ENCODE peak calls at places on chromosomes 2 and 18, in eight cellular contexts. Y is suprapubic skin, R is K562, G is transverse colon, Z is HepG2, U is HCT116, B is stomach, N is sigmoid colon. F is an unnamed sample. For H3K36me3, the result is how much of the 10 kb centered on the place peaks cover.

GRCh38 chr2:104118889-104119288 is 735.0 kb upstream of the POU3F3 start:
- DNase-seq in Y (no peak), R (no peak), G (no peak), Z (no peak), U (no peak), B (no peak), N (no peak), F (no peak)

GRCh38 chr2:2840681-2841300 is 509.7 kb upstream of the MYT1L start:
- DNase-seq in Y (no peak), R (no peak), G (no peak), Z (no peak), U (no peak), B (peak), N (no peak), F (peak)

GRCh38 chr2:30457316-30457715 is 10.3 kb downstream of the LCLAT1 start:
- DNase-seq in Y (no peak), R (no peak), G (no peak), Z (no peak), U (no peak), B (no peak), N (no peak), F (no peak)

GRCh38 chr2:10048501-10049171 is 5.3 kb downstream of the KLF11 start:
- DNase-seq in Y (no peak), R (no peak), G (no peak), Z (no peak), U (peak), B (no peak), N (no peak), F (peak)

GRCh38 chr2:157106950-157107349 is 150.6 kb upstream of the GALNT5 start:
- DNase-seq in Y (no peak), R (no peak), G (no peak), Z (no peak), U (no peak), B (no peak), N (no peak), F (no peak)

GRCh38 chr18:50268022-50268747 is 1.9 kb upstream of the CFAP53 start:
- DNase-seq in Y (no peak), R (peak), G (peak), Z (no peak), U (no peak), B (peak), N (peak), F (peak)

GRCh38 chr2:178238144-178238521 is 43.8 kb downstream of the OSBPL6 start:
- DNase-seq in Y (no peak), R (no peak), G (no peak), Z (no peak), U (no peak), B (no peak), N (no peak), F (no peak)

GRCh38 chr2:241734467-241735208 is at the start of gene D2HGDH:
- DNase-seq in Y (peak), R (peak), G (peak), Z (peak), U (peak), B (peak), N (peak), F (peak)

GRCh38 chr2:23404426-23404825 is 19.4 kb downstream of the KLHL29 start:
- DNase-seq in Y (no peak), R (no peak), G (peak), Z (peak), U (no peak), B (no peak), N (peak), F (peak)

DNA sequence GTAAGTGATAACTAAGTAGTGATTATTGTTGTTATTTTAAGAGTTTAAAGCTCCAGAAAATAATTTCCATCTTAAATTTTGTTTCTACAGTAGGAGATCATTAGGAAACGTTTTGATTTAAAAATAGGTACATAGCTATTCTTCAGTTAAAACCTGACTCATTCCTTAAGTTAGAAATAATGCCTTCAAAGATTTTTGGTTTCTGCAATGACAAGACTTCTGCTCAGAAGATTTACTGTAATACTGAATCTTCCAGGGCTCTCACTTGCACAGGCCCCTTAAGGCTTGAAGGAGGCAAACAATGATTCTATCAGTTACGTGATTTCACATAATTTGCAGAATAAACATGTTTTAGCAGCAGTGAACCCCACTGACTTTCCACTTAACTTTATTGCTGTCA is 333.7 kb downstream of the RAD51AP2 start:
- DNase-seq in Y (no peak), R (no peak), G (no peak), Z (no peak), U (no peak), B (no peak), N (no peak), F (no peak)
- TF ChIP-seq POLR2A in Y (no peak), R (no peak), G (no peak), Z (no peak), U (no peak), B (no peak), N (no peak), F (no peak)

DNA sequence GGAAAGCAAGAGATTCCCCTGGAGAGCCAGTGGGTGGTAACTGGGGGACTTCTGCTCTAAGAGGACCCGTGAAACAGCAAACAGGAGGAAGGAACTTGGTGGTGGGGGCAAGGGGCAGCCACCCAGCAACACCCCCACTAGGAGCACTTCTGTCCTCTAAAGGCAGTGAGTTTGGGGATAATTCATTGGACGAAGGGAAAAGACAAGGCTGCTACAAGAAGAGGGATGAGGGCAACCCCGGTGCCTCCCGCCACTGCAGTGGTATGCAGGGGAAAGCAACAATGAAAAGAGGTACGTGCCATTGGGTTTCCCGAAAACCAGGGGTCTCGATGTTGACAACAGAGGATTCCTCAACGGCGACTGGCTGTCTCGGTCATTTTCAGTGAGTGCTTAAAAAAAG is 9.1 kb downstream of the RPL31 start:
- DNase-seq in Y (no peak), R (no peak), G (no peak), Z (no peak), U (no peak), B (no peak), N (peak), F (no peak)
- H3K36me3 ChIP-seq in Y (half or more), R (half or more), G (under half), Z (half or more), U (under half), B (half or more), N (half or more), F (half or more)

DNA sequence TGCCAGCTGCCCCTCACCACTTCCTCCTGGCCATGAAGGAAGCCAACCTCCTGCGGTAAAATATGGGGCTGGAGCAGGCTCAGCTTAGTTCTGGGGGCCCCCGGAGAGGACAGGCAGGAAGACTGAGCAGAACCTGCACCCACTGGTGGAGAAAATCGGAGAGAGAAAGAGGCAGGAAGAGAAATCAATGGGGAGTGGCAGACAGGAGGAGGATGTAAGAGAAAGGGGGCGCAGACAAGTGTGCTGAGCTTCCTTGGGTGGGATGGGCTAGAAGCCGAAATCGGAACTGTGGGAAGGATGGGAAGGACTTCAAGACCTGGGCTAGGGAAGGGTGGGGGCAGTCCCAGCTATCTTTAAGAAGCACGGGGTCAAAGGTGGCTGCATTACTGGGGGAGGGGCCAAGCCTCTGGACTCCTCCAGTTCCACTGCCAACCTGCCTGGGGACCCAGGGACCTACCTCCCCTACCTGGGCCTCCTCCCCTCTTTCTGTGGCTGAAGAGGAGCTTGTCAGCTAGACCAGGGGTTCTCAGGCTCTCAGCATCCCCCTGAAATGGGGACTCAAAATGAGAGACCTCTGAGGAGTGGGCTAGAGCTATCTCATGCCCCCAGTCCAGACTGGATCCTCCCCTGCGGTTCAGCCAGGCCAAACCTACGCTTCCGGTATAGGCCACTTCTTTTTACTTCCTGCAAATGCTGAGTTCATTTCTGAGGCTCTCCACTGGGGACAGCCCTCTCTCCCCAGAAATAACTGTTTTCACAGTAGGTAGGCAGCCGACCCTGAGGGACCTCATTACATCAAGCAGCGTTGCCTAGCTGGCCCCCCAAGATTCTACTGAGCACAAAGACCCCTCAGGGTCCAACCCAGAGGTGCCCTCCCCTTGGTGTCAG is 33.6 kb upstream of the B3GNT7 start:
- DNase-seq in Y (no peak), R (peak), G (peak), Z (no peak), U (no peak), B (no peak), N (peak), F (no peak)
- TF ChIP-seq POLR2AphosphoS5 in Y (no peak), R (no peak), G (no peak), Z (no peak), U (no peak), B (no peak), N (no peak), F (peak)

GRCh38 chr2:235551965-235552364 is 58.1 kb downstream of the AGAP1 start:
- DNase-seq in Y (no peak), R (peak), G (peak), Z (peak), U (peak), B (peak), N (no peak), F (peak)
- TF ChIP-seq POLR2A in Y (no peak), R (no peak), G (no peak), Z (no peak), U (no peak), B (no peak), N (no peak), F (no peak)

GRCh38 chr2:118088051-118089014 is at the start of gene INSIG2:
- DNase-seq in Y (peak), R (peak), G (peak), Z (peak), U (peak), B (peak), N (peak), F (peak)

GRCh38 chr2:118089015-118089800 is 937 bp downstream of the INSIG2 start:
- DNase-seq in Y (no peak), R (peak), G (peak), Z (peak), U (no peak), B (peak), N (no peak), F (no peak)

GRCh38 chr2:118090387-118091139 is 2.3 kb downstream of the INSIG2 start:
- DNase-seq in Y (no peak), R (no peak), G (no peak), Z (peak), U (no peak), B (no peak), N (no peak), F (no peak)

GRCh38 chr2:118094503-118094902 is 6.2 kb downstream of the INSIG2 start:
- DNase-seq in Y (no peak), R (no peak), G (no peak), Z (no peak), U (no peak), B (no peak), N (no peak), F (no peak)

DNA sequence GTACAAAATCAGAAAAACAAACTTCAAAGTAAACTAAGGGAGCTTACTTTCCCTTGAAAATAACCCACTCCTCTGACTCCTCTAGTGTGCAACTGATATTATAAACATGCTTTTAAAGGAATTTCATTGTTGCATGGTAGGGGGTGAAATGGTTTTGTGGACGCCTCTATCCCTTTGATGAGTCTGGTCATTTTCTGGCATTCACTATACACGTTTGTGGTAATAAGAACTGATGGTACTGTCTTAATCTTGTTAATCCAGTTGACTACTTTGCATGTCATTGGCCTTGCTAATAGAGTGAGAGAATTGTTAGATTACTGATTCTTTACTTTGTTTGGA is 2.8 kb downstream of the INSIG2 start:
- DNase-seq in Y (no peak), R (no peak), G (no peak), Z (peak), U (no peak), B (no peak), N (no peak), F (no peak)
- H3K36me3 ChIP-seq in Y (under half), R (under half), G (under half), Z (under half), U (under half), B (under half), N (under half), F (under half)

GRCh38 chr2:20641123-20641985 is 9.5 kb downstream of the HS1BP3 start:
- DNase-seq in Y (no peak), R (no peak), G (peak), Z (no peak), U (no peak), B (no peak), N (peak), F (peak)
- TF ChIP-seq POLR2AphosphoS5 in Y (no peak), R (no peak), G (peak), Z (no peak), U (no peak), B (peak), N (peak), F (no peak)

F was measured in spleen.